ENCODE peak calls at places on chromosomes 5 and 9, in seven cellular contexts. One of them, this sample, is unnamed.

GRCh38 chr9:91678807-91679206 is 255.2 kb upstream of the NFIL3 start:
- DNase-seq in heart left ventricle: no peak
- DNase-seq in fibroblast of the aortic adventitia: no peak
- DNase-seq in cardiac muscle cell: no peak
- DNase-seq in HFF-Myc: no peak
- DNase-seq in heart right ventricle: no peak
- DNase-seq in uterus: no peak
- DNase-seq in this sample: no peak

GRCh38 chr5:157740211-157740610 is 3.3 kb upstream of the LSM11 start:
- DNase-seq in heart left ventricle: no peak
- DNase-seq in fibroblast of the aortic adventitia: no peak
- DNase-seq in cardiac muscle cell: peak; percentile 47
- DNase-seq in HFF-Myc: no peak
- DNase-seq in heart right ventricle: no peak
- DNase-seq in uterus: no peak
- DNase-seq in this sample: no peak

GRCh38 chr5:159912033-159912800 is 4.1 kb upstream of the ADRA1B start:
- DNase-seq in heart left ventricle: no peak
- DNase-seq in fibroblast of the aortic adventitia: peak; percentile 88
- DNase-seq in cardiac muscle cell: no peak
- DNase-seq in HFF-Myc: no peak
- DNase-seq in heart right ventricle: no peak
- DNase-seq in uterus: no peak
- DNase-seq in this sample: no peak

GRCh38 chr9:5510991-5511390 is 660 bp downstream of the PDCD1LG2 start:
- DNase-seq in heart left ventricle: no peak
- DNase-seq in fibroblast of the aortic adventitia: no peak
- DNase-seq in cardiac muscle cell: no peak
- DNase-seq in HFF-Myc: peak; percentile 61
- DNase-seq in heart right ventricle: no peak
- DNase-seq in uterus: no peak
- DNase-seq in this sample: no peak

GRCh38 chr5:60195083-60195482 is 301.6 kb upstream of the PDE4D start:
- DNase-seq in heart left ventricle: no peak
- DNase-seq in fibroblast of the aortic adventitia: no peak
- DNase-seq in cardiac muscle cell: no peak
- DNase-seq in HFF-Myc: no peak
- DNase-seq in heart right ventricle: no peak
- DNase-seq in uterus: no peak
- DNase-seq in this sample: no peak

GRCh38 chr5:142316681-142317080 is 8.1 kb downstream of the SPRY4 start:
- DNase-seq in heart left ventricle: no peak
- DNase-seq in fibroblast of the aortic adventitia: no peak
- DNase-seq in cardiac muscle cell: no peak
- DNase-seq in HFF-Myc: no peak
- DNase-seq in heart right ventricle: no peak
- DNase-seq in uterus: no peak
- DNase-seq in this sample: no peak

GRCh38 chr9:124803911-124804310 is 27.0 kb downstream of the OLFML2A start:
- DNase-seq in heart left ventricle: no peak
- DNase-seq in fibroblast of the aortic adventitia: no peak
- DNase-seq in cardiac muscle cell: no peak
- DNase-seq in HFF-Myc: no peak
- DNase-seq in heart right ventricle: no peak
- DNase-seq in uterus: no peak
- DNase-seq in this sample: no peak

GRCh38 chr5:56481147-56481997 is 248.2 kb upstream of the ANKRD55 start:
- DNase-seq in heart left ventricle: peak; percentile 76
- DNase-seq in fibroblast of the aortic adventitia: peak; percentile 30
- DNase-seq in cardiac muscle cell: no peak
- DNase-seq in HFF-Myc: no peak
- DNase-seq in heart right ventricle: peak; percentile 72
- DNase-seq in uterus: peak; percentile 42
- DNase-seq in this sample: peak; percentile 52

GRCh38 chr5:138330813-138331448 is 673 bp downstream of the CDC25C start:
- DNase-seq in heart left ventricle: no peak
- DNase-seq in fibroblast of the aortic adventitia: no peak
- DNase-seq in cardiac muscle cell: no peak
- DNase-seq in HFF-Myc: no peak
- DNase-seq in heart right ventricle: no peak
- DNase-seq in uterus: no peak
- DNase-seq in this sample: no peak

GRCh38 chr9:136023401-136024225 is 62.4 kb upstream of the UBAC1 start:
- DNase-seq in heart left ventricle: peak; percentile 77
- DNase-seq in fibroblast of the aortic adventitia: peak; percentile 65
- DNase-seq in cardiac muscle cell: no peak
- DNase-seq in HFF-Myc: peak; percentile 52
- DNase-seq in heart right ventricle: peak; percentile 75
- DNase-seq in uterus: peak; percentile 55
- DNase-seq in this sample: no peak

GRCh38 chr5:142466195-142466951 is 141.6 kb upstream of the SPRY4 start:
- DNase-seq in heart left ventricle: no peak
- DNase-seq in fibroblast of the aortic adventitia: peak; percentile 28
- DNase-seq in cardiac muscle cell: no peak
- DNase-seq in HFF-Myc: peak; percentile 71
- DNase-seq in heart right ventricle: no peak
- DNase-seq in uterus: no peak
- DNase-seq in this sample: no peak

GRCh38 chr9:109143881-109144562 is 23.0 kb downstream of the FRRS1L start:
- DNase-seq in heart left ventricle: no peak
- DNase-seq in fibroblast of the aortic adventitia: peak; percentile 10
- DNase-seq in cardiac muscle cell: no peak
- DNase-seq in HFF-Myc: peak; percentile 38
- DNase-seq in heart right ventricle: no peak
- DNase-seq in uterus: no peak
- DNase-seq in this sample: no peak

GRCh38 chr5:157259699-157260098 is 6.2 kb upstream of the CYFIP2 start:
- DNase-seq in heart left ventricle: no peak
- DNase-seq in fibroblast of the aortic adventitia: no peak
- DNase-seq in cardiac muscle cell: no peak
- DNase-seq in HFF-Myc: no peak
- DNase-seq in heart right ventricle: no peak
- DNase-seq in uterus: no peak
- DNase-seq in this sample: no peak

GRCh38 chr9:88056876-88057275 is 81.4 kb downstream of the SPATA31C2 start:
- DNase-seq in heart left ventricle: no peak
- DNase-seq in fibroblast of the aortic adventitia: peak; percentile 30
- DNase-seq in cardiac muscle cell: no peak
- DNase-seq in HFF-Myc: no peak
- DNase-seq in heart right ventricle: no peak
- DNase-seq in uterus: no peak
- DNase-seq in this sample: no peak

GRCh38 chr5:169550227-169550626 is 33.3 kb upstream of the SPDL1 start:
- DNase-seq in heart left ventricle: no peak
- DNase-seq in fibroblast of the aortic adventitia: no peak
- DNase-seq in cardiac muscle cell: peak; percentile 7
- DNase-seq in HFF-Myc: no peak
- DNase-seq in heart right ventricle: no peak
- DNase-seq in uterus: no peak
- DNase-seq in this sample: no peak

GRCh38 chr5:133849116-133849515 is 119.3 kb downstream of the C5orf15 start:
- DNase-seq in heart left ventricle: no peak
- DNase-seq in fibroblast of the aortic adventitia: no peak
- DNase-seq in cardiac muscle cell: no peak
- DNase-seq in HFF-Myc: no peak
- DNase-seq in heart right ventricle: no peak
- DNase-seq in uterus: no peak
- DNase-seq in this sample: no peak

DNA sequence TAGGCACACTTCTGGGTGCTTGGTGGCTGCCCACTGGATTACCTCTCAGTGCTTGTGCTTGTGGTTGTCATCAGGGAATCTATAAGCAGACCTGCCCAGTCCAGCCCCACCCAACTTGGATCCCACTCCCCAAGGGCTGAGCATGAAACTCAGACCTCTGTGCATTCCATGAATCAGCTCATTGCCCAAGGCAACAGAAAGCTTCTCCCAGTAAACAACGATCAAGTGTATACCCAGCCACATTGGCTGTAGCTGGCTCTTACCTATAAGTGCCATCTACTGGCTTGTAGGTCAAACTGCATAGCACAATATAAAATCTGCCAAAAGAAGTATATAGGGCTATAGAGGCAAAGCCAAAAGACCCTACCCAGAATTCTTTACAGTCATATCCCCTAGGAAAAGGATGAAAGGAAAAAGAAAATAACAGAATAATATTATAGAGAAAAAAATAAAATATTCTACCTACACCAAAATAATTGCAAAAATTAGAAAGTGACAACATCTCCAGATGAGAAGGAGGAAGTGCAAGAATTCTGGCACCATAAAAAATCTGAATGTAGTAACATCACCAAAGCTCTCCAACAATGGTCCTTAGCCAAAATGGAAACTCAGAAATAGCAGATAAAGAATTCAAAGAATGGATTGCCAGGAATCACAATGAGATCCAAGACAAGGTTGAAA is 321.0 kb upstream of the TRPC7 start:
- DNase-seq in heart left ventricle: no peak
- DNase-seq in fibroblast of the aortic adventitia: peak; percentile 49
- DNase-seq in cardiac muscle cell: peak; percentile 44
- DNase-seq in HFF-Myc: peak; percentile 10
- DNase-seq in heart right ventricle: no peak
- DNase-seq in uterus: no peak
- DNase-seq in this sample: peak; percentile 5
- TF ChIP-seq CTCF in heart left ventricle: no peak
- TF ChIP-seq CTCF in fibroblast of the aortic adventitia: peak; percentile 51
- TF ChIP-seq CTCF in cardiac muscle cell: peak; percentile 59
- TF ChIP-seq CTCF in HFF-Myc: peak; percentile 46
- TF ChIP-seq CTCF in heart right ventricle: no peak
- TF ChIP-seq CTCF in uterus: no peak
- TF ChIP-seq CTCF in this sample: peak; percentile 15

GRCh38 chr5:21419383-21419782 is 1431.4 kb upstream of the CDH18 start:
- DNase-seq in heart left ventricle: no peak
- DNase-seq in fibroblast of the aortic adventitia: no peak
- DNase-seq in cardiac muscle cell: no peak
- DNase-seq in HFF-Myc: no peak
- DNase-seq in heart right ventricle: no peak
- DNase-seq in uterus: no peak
- DNase-seq in this sample: no peak
- TF ChIP-seq CTCF in heart left ventricle: no peak
- TF ChIP-seq CTCF in fibroblast of the aortic adventitia: no peak
- TF ChIP-seq CTCF in cardiac muscle cell: no peak
- TF ChIP-seq CTCF in HFF-Myc: no peak
- TF ChIP-seq CTCF in heart right ventricle: no peak
- TF ChIP-seq CTCF in uterus: no peak
- TF ChIP-seq CTCF in this sample: peak; percentile 35

GRCh38 chr5:41721521-41721920 is 148.7 kb downstream of the OXCT1 start:
- DNase-seq in heart left ventricle: no peak
- DNase-seq in fibroblast of the aortic adventitia: peak; percentile 4
- DNase-seq in cardiac muscle cell: no peak
- DNase-seq in HFF-Myc: no peak
- DNase-seq in heart right ventricle: no peak
- DNase-seq in uterus: no peak
- DNase-seq in this sample: no peak

GRCh38 chr5:41728281-41728680 is 141.9 kb downstream of the OXCT1 start:
- DNase-seq in heart left ventricle: no peak
- DNase-seq in fibroblast of the aortic adventitia: no peak
- DNase-seq in cardiac muscle cell: no peak
- DNase-seq in HFF-Myc: no peak
- DNase-seq in heart right ventricle: no peak
- DNase-seq in uterus: no peak
- DNase-seq in this sample: no peak

GRCh38 chr5:41722359-41722950 is 147.8 kb downstream of the OXCT1 start:
- DNase-seq in heart left ventricle: no peak
- DNase-seq in fibroblast of the aortic adventitia: peak; percentile 36
- DNase-seq in cardiac muscle cell: peak; percentile 2
- DNase-seq in HFF-Myc: no peak
- DNase-seq in heart right ventricle: no peak
- DNase-seq in uterus: no peak
- DNase-seq in this sample: no peak
- TF ChIP-seq CTCF in heart left ventricle: no peak
- TF ChIP-seq CTCF in fibroblast of the aortic adventitia: peak; percentile 22
- TF ChIP-seq CTCF in cardiac muscle cell: peak; percentile 24
- TF ChIP-seq CTCF in HFF-Myc: no peak
- TF ChIP-seq CTCF in heart right ventricle: no peak
- TF ChIP-seq CTCF in uterus: no peak
- TF ChIP-seq CTCF in this sample: no peak

DNA sequence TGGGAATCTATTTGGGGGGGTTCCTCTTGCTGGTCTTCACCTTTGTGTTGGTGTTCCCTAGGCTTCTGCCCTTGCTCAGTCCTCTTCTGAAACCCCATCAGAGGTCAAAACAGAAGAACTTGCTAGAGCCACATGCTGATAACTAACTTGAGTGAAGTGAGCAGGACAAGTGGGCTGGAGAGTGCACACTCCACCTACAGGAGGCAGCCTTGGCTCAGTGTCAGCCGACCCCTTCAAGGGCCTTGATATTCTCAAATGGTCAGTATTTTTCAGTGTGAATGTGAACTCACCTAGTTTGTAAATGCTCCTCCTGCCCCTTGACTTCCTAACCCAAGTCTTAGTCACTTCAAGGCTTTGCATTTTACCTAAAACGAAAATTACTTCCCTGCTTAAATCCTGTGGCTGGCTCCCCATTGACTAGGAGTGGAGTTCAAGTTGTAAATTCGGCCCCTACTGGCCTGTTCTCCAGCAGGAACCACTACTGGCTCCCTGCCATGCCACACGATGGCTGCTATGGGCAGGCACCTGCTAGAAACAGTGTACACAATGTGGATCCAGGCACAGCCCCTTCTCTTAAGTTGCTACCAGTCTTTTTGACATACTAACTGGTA is 3.6 kb upstream of the SLC1A3 start:
- DNase-seq in heart left ventricle: no peak
- DNase-seq in fibroblast of the aortic adventitia: no peak
- DNase-seq in cardiac muscle cell: peak; percentile 43
- DNase-seq in HFF-Myc: no peak
- DNase-seq in heart right ventricle: peak; percentile 26
- DNase-seq in uterus: no peak
- DNase-seq in this sample: peak; percentile 43
- TF ChIP-seq CTCF in heart left ventricle: peak; percentile 22
- TF ChIP-seq CTCF in fibroblast of the aortic adventitia: no peak
- TF ChIP-seq CTCF in cardiac muscle cell: no peak
- TF ChIP-seq CTCF in HFF-Myc: no peak
- TF ChIP-seq CTCF in heart right ventricle: no peak
- TF ChIP-seq CTCF in uterus: no peak
- TF ChIP-seq CTCF in this sample: no peak

GRCh38 chr5:94788527-94788926 is 170.1 kb downstream of the SLF1 start:
- DNase-seq in heart left ventricle: no peak
- DNase-seq in fibroblast of the aortic adventitia: no peak
- DNase-seq in cardiac muscle cell: no peak
- DNase-seq in HFF-Myc: no peak
- DNase-seq in heart right ventricle: no peak
- DNase-seq in uterus: no peak
- DNase-seq in this sample: no peak

GRCh38 chr5:94779684-94780083 is 161.2 kb downstream of the SLF1 start:
- DNase-seq in heart left ventricle: no peak
- DNase-seq in fibroblast of the aortic adventitia: no peak
- DNase-seq in cardiac muscle cell: no peak
- DNase-seq in HFF-Myc: no peak
- DNase-seq in heart right ventricle: no peak
- DNase-seq in uterus: no peak
- DNase-seq in this sample: no peak

GRCh38 chr5:94782376-94782775 is 163.9 kb downstream of the SLF1 start:
- DNase-seq in heart left ventricle: no peak
- DNase-seq in fibroblast of the aortic adventitia: no peak
- DNase-seq in cardiac muscle cell: no peak
- DNase-seq in HFF-Myc: no peak
- DNase-seq in heart right ventricle: no peak
- DNase-seq in uterus: no peak
- DNase-seq in this sample: no peak

GRCh38 chr5:94785111-94785510 is 166.6 kb downstream of the SLF1 start:
- DNase-seq in heart left ventricle: no peak
- DNase-seq in fibroblast of the aortic adventitia: peak; percentile 15
- DNase-seq in cardiac muscle cell: no peak
- DNase-seq in HFF-Myc: no peak
- DNase-seq in heart right ventricle: no peak
- DNase-seq in uterus: no peak
- DNase-seq in this sample: no peak
- TF ChIP-seq CTCF in heart left ventricle: peak; percentile 34
- TF ChIP-seq CTCF in fibroblast of the aortic adventitia: peak; percentile 27
- TF ChIP-seq CTCF in cardiac muscle cell: no peak
- TF ChIP-seq CTCF in HFF-Myc: no peak
- TF ChIP-seq CTCF in heart right ventricle: no peak
- TF ChIP-seq CTCF in uterus: no peak
- TF ChIP-seq CTCF in this sample: no peak

This sample was measured in endothelial cell.